ENCODE peak calls at places on chromosomes 7 and 10, in six cellular contexts. T is AG08396; N is stimulated activated CD4-positive, alpha-beta T cell treated with anti-CD3 and anti-CD28 coated beads, TNF-alpha, amount 100 ng/mL, for 4 hours; F is tibial nerve; J is hepatic stellate cell; S is upper lobe of right lung. Z is an unnamed sample.

GRCh38 chr10:21184216-21184615 is 287.1 kb upstream of the NEBL start:
- DNase-seq in T (no peak), N (no peak), F (no peak), J (no peak), S (no peak), Z (no peak)

GRCh38 chr7:133688483-133689239 is 435.8 kb downstream of the EXOC4 start:
- DNase-seq in T (peak; percentile 8), N (no peak), F (no peak), J (no peak), S (no peak), Z (no peak)

GRCh38 chr10:125722811-125723210 is 3.3 kb downstream of the EDRF1 start:
- DNase-seq in T (no peak), N (no peak), F (no peak), J (no peak), S (no peak), Z (no peak)

GRCh38 chr10:68602434-68602833 is 42.3 kb downstream of the TET1 start:
- DNase-seq in T (no peak), N (no peak), F (no peak), J (no peak), S (no peak), Z (no peak)

GRCh38 chr7:5704534-5704922 is 76.9 kb downstream of the RNF216 start:
- DNase-seq in T (peak; percentile 65), N (peak; percentile 57), F (peak; percentile 81), J (peak; percentile 61), S (peak; percentile 70), Z (peak; percentile 35)

GRCh38 chr10:34715511-34716187 is 99.4 kb downstream of the PARD3 start:
- DNase-seq in T (no peak), N (no peak), F (no peak), J (no peak), S (no peak), Z (no peak)

GRCh38 chr7:111560773-111561658 is 1.3 kb downstream of the IMMP2L start:
- DNase-seq in T (peak; percentile 30), N (no peak), F (no peak), J (no peak), S (no peak), Z (no peak)

GRCh38 chr10:118108194-118109026 is 61.7 kb upstream of the RAB11FIP2 start:
- DNase-seq in T (no peak), N (no peak), F (no peak), J (no peak), S (no peak), Z (no peak)

GRCh38 chr7:74300951-74301350 is 11.7 kb downstream of the CLIP2 start:
- DNase-seq in T (no peak), N (no peak), F (no peak), J (no peak), S (no peak), Z (no peak)

GRCh38 chr10:96840841-96841518 is 8.9 kb downstream of the LCOR start:
- DNase-seq in T (no peak), N (no peak), F (no peak), J (no peak), S (no peak), Z (no peak)

GRCh38 chr7:20064181-20064970 is 152.8 kb downstream of the MACC1 start:
- DNase-seq in T (peak; percentile 43), N (no peak), F (no peak), J (peak; percentile 33), S (no peak), Z (no peak)

GRCh38 chr10:45063605-45064231 is 63.0 kb downstream of the ZNF22 start:
- DNase-seq in T (no peak), N (no peak), F (no peak), J (no peak), S (no peak), Z (no peak)

GRCh38 chr10:99525897-99526296 is 6.8 kb upstream of the NKX2-3 start:
- DNase-seq in T (no peak), N (no peak), F (no peak), J (no peak), S (no peak), Z (no peak)

GRCh38 chr10:110422548-110422947 is 75.2 kb upstream of the DUSP5 start:
- DNase-seq in T (no peak), N (no peak), F (no peak), J (no peak), S (no peak), Z (no peak)

GRCh38 chr7:129264534-129264933 is 39.7 kb downstream of the AHCYL2 start:
- DNase-seq in T (no peak), N (no peak), F (no peak), J (no peak), S (no peak), Z (no peak)

Z was measured in stimulated activated CD8-positive, alpha-beta memory T cell treated with anti-CD3 and anti-CD28 coated beads, Interleukin-12 subunit alpha, Interleukin-12 subunit beta, amount 100 ng/mL, for 4 hours.